ENCODE peak calls at places on chromosome 13, in four cellular contexts. Z is GM12878, B is HL-60, W is K562. P is an unnamed sample.

GRCh38 chr13:31069808-31070544 is 91.7 kb downstream of the HSPH1 start:
- DNase-seq in Z (no peak), W (no peak), B (no peak), P (no peak)

GRCh38 chr13:95145587-95145986 is 155.7 kb downstream of the ABCC4 start:
- DNase-seq in Z (no peak), W (no peak), B (no peak), P (no peak)

GRCh38 chr13:76707360-76707759 is 178.8 kb downstream of the KCTD12 start:
- DNase-seq in W (no peak), B (no peak), Z (no peak), P (no peak)

GRCh38 chr13:98796191-98796590 is 43.7 kb upstream of the SLC15A1 start:
- DNase-seq in Z (no peak), B (no peak), W (no peak), P (no peak)

GRCh38 chr13:45826741-45827140 is 24.8 kb downstream of the SIAH3 start:
- DNase-seq in Z (peak), W (no peak), B (no peak), P (no peak)

GRCh38 chr13:36879218-36879938 is 40.7 kb downstream of the SMAD9 start:
- DNase-seq in B (no peak), Z (no peak), W (no peak), P (no peak)

GRCh38 chr13:52830946-52831345 is 17.5 kb downstream of the PCDH8 start:
- DNase-seq in W (no peak), B (no peak), Z (no peak), P (no peak)

GRCh38 chr13:46728777-46729176 is 68.2 kb downstream of the ESD start:
- DNase-seq in B (peak), W (peak), Z (no peak), P (no peak)

GRCh38 chr13:46296920-46297319 is 85.2 kb downstream of the LRRC63 start:
- DNase-seq in Z (no peak), B (no peak), W (peak), P (no peak)

GRCh38 chr13:54750521-54750920 is 1721.9 kb downstream of the OLFM4 start:
- DNase-seq in Z (no peak), W (no peak), B (no peak), P (no peak)

GRCh38 chr13:44758595-44759221 is 182.6 kb upstream of the TSC22D1 start:
- DNase-seq in Z (no peak), B (no peak), W (no peak), P (no peak)

GRCh38 chr13:37001921-37002250 is 1.3 kb downstream of the EXOSC8 start:
- DNase-seq in Z (no peak), W (no peak), B (no peak), P (no peak)

GRCh38 chr13:113920173-113920572 is 53.7 kb downstream of the C13orf46 start:
- DNase-seq in B (no peak), W (no peak), Z (no peak), P (no peak)

GRCh38 chr13:43269037-43269476 is 245.7 kb downstream of the DNAJC15 start:
- DNase-seq in B (no peak), W (no peak), Z (no peak), P (no peak)

GRCh38 chr13:27997904-27998522 is 9.5 kb upstream of the URAD start:
- DNase-seq in B (no peak), W (peak), Z (no peak), P (no peak)

GRCh38 chr13:46936525-46936924 is 39.7 kb upstream of the HTR2A start:
- DNase-seq in W (no peak), B (no peak), Z (no peak), P (no peak)

GRCh38 chr13:97851269-97851668 is 102.2 kb upstream of the IPO5 start:
- DNase-seq in B (no peak), W (no peak), Z (no peak), P (no peak)

GRCh38 chr13:80870186-80870585 is 529.3 kb upstream of the SPRY2 start:
- DNase-seq in B (no peak), W (no peak), Z (no peak), P (no peak)

GRCh38 chr13:108220042-108220441 is 1.9 kb downstream of the ABHD13 start:
- DNase-seq in W (no peak), Z (no peak), B (no peak), P (no peak)

GRCh38 chr13:26442541-26442940 is 114.9 kb upstream of the WASF3 start:
- DNase-seq in W (no peak), Z (no peak), B (no peak), P (no peak)
- TF ChIP-seq SPI1 in W (no peak), Z (no peak), B (no peak), P (no peak)

GRCh38 chr13:109383683-109384082 is 402.7 kb downstream of the IRS2 start:
- DNase-seq in Z (no peak), B (no peak), W (no peak), P (no peak)
- TF ChIP-seq SPI1 in Z (no peak), B (no peak), W (no peak), P (no peak)

GRCh38 chr13:32796754-32797153 is 210.5 kb downstream of the PDS5B start:
- DNase-seq in Z (no peak), B (no peak), W (no peak), P (no peak)

GRCh38 chr13:32790731-32791130 is 204.5 kb downstream of the PDS5B start:
- DNase-seq in Z (no peak), B (no peak), W (no peak), P (no peak)

DNA sequence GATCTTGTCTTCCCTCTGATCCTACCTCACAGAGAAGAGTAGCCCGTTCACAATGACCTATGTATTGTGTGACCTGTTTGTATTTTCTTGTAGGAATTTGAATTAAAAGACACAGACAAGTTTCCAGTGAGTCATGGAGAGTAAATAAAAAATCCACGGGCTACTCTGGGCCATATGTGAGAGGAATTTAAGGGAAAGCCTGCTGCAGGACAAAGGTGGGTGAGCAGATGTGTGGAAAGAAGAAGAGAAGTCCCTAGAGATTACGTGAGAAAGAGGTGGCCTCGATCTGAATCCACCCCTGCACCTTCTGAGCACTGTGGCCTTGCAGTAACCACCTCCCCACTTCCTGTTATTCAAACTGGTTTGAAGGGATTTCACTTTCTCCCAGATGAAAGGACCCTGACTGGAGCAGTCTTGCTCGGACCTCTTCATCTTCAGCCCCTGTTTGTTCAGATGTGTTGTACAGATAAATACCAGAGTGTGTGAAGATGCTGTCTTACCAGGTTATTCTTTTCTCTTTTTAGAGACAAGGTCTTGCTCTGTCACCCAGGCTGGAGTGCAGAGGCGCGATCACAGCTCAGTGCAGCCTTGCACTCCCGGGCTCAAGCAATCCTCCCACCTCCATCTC is 205.4 kb downstream of the PDS5B start:
- DNase-seq in W (no peak), Z (peak), B (no peak), P (peak)
- TF ChIP-seq SPI1 in W (peak), Z (peak), B (peak), P (peak)

DNA sequence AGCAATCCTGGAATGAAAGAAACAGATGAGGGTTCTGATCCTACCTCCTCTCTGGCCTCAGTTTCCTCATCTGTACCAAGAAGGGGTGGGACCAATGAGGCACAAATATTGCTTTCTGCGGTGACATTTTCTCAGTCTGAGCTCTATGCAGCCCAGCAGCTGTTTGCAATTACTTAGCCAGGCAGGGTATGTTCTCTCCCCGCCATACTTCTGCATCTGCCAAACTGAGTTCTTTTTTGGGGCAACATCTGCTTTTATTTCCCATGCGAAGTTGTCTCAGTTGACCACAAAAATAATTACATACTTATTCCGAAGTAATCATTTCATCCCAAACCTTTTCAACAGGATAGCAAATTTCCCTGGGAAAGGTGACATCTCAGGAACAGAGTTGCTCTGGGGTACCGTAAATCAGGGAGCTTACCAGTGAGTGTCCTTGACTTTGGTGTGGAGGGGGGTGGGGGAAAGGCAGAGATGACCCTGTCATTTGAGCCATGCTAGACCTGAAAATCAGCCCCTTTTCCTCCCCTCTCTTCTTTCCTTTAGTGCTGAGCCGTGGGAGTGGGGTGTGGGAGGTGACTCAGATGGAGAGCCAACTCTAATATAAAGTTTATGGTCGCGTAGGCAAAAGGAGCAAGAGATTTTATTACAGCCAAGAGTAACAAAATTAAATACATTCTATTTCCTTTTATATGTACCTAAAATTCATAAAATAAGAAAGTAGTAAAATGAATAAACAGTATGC is 165.7 kb upstream of the KL start:
- DNase-seq in W (no peak), Z (no peak), B (no peak), P (no peak)
- TF ChIP-seq SPI1 in W (no peak), Z (no peak), B (no peak), P (no peak)

GRCh38 chr13:25490236-25490635 is 118.5 kb downstream of the ATP8A2 start:
- DNase-seq in B (no peak), Z (no peak), W (no peak), P (no peak)
- TF ChIP-seq SPI1 in B (no peak), Z (no peak), W (no peak), P (no peak)

GRCh38 chr13:42041684-42042035 is 6.8 kb upstream of the DGKH start:
- DNase-seq in W (peak), Z (peak), B (no peak), P (peak)
- TF ChIP-seq SPI1 in W (no peak), Z (no peak), B (no peak), P (no peak)

GRCh38 chr13:90867336-90867683 is 480.2 kb upstream of the MIR17HG start:
- DNase-seq in B (peak), W (peak), Z (peak), P (peak)
- TF ChIP-seq SPI1 in B (no peak), W (no peak), Z (no peak), P (no peak)

GRCh38 chr13:103097366-103097928 is 31.2 kb upstream of the SLC10A2 start:
- DNase-seq in B (no peak), Z (no peak), W (no peak), P (no peak)
- TF ChIP-seq SPI1 in B (no peak), Z (no peak), W (no peak), P (no peak)